ENCODE peak calls at places on chromosome 21, in ten cellular contexts. F, H, I, D, V, E, C, S, K and X are unnamed samples.

GRCh38 chr21:26351661-26352060 is 181.1 kb upstream of the APP start:
- DNase-seq in F (no peak), H (no peak), I (no peak), D (no peak), V (no peak), E (no peak), C (no peak), S (no peak), K (no peak), X (no peak)

GRCh38 chr21:45493401-45494001 is 48.7 kb downstream of the SLC19A1 start:
- DNase-seq in F (no peak), H (no peak), I (no peak), D (no peak), V (no peak), E (no peak), C (no peak), S (no peak), K (no peak), X (no peak)

GRCh38 chr21:37032877-37033471 is 26.5 kb downstream of the RIPPLY3 start:
- DNase-seq in F (no peak), H (no peak), I (no peak), D (no peak), V (no peak), E (no peak), C (no peak), S (no peak), K (no peak), X (no peak)

GRCh38 chr21:42103843-42104242 is 32.7 kb downstream of the UMODL1 start:
- DNase-seq in F (no peak), H (no peak), I (no peak), D (no peak), V (no peak), E (no peak), C (no peak), S (no peak), K (no peak), X (no peak)

GRCh38 chr21:45319461-45320211 is 31.9 kb upstream of the POFUT2 start:
- DNase-seq in F (no peak), H (no peak), I (no peak), D (no peak), V (no peak), E (no peak), C (no peak), S (peak; percentile 34), K (peak; percentile 88), X (no peak)

GRCh38 chr21:28283652-28284490 is 708.8 kb downstream of the LTN1 start:
- DNase-seq in F (no peak), H (no peak), I (no peak), D (no peak), V (no peak), E (no peak), C (no peak), S (no peak), K (no peak), X (no peak)

GRCh38 chr21:31917108-31917507 is 44.3 kb downstream of the HUNK start:
- DNase-seq in F (no peak), H (no peak), I (no peak), D (no peak), V (no peak), E (no peak), C (no peak), S (no peak), K (no peak), X (no peak)

GRCh38 chr21:26451014-26451740 is 121.9 kb downstream of the CYYR1 start:
- DNase-seq in F (no peak), H (no peak), I (no peak), D (no peak), V (no peak), E (no peak), C (no peak), S (no peak), K (no peak), X (no peak)

GRCh38 chr21:43749686-43750262 is 26.3 kb downstream of the CSTB start:
- DNase-seq in F (no peak), H (no peak), I (no peak), D (no peak), V (no peak), E (no peak), C (no peak), S (no peak), K (no peak), X (no peak)

GRCh38 chr21:44423941-44424607 is 31.2 kb upstream of the LRRC3 start:
- DNase-seq in F (no peak), H (no peak), I (no peak), D (no peak), V (no peak), E (no peak), C (peak; percentile 29), S (peak; percentile 9), K (peak; percentile 53), X (no peak)

GRCh38 chr21:45257673-45258341 is 29.9 kb downstream of the POFUT2 start:
- DNase-seq in F (no peak), H (no peak), I (no peak), D (no peak), V (no peak), E (peak; percentile 39), C (no peak), S (no peak), K (no peak), X (no peak)

GRCh38 chr21:26067836-26068401 is 102.7 kb downstream of the APP start:
- DNase-seq in F (no peak), H (no peak), I (peak; percentile 48), D (no peak), V (no peak), E (no peak), C (no peak), S (no peak), K (no peak), X (peak; percentile 5)

GRCh38 chr21:39911286-39911685 is 44.0 kb downstream of the PCP4 start:
- DNase-seq in F (no peak), H (no peak), I (no peak), D (peak; percentile 50), V (peak; percentile 24), E (no peak), C (no peak), S (peak; percentile 25), K (no peak), X (peak; percentile 56)

GRCh38 chr21:46634966-46635323 is 529 bp upstream of the PRMT2 start:
- DNase-seq in F (peak; percentile 24), H (no peak), I (peak; percentile 77), D (peak; percentile 77), V (peak; percentile 76), E (no peak), C (no peak), S (peak; percentile 69), K (no peak), X (peak; percentile 96)

GRCh38 chr21:35719105-35719504 is 341.2 kb downstream of the SETD4 start:
- DNase-seq in F (no peak), H (no peak), I (no peak), D (no peak), V (no peak), E (no peak), C (no peak), S (no peak), K (no peak), X (no peak)

GRCh38 chr21:41635874-41636273 is 127.9 kb upstream of the TMPRSS2 start:
- DNase-seq in F (no peak), H (no peak), I (no peak), D (no peak), V (no peak), E (no peak), C (no peak), S (no peak), K (peak; percentile 4), X (no peak)

GRCh38 chr21:34558960-34559631 is 47.1 kb upstream of the KCNE1 start:
- DNase-seq in F (no peak), H (no peak), I (no peak), D (no peak), V (no peak), E (no peak), C (no peak), S (no peak), K (no peak), X (peak; percentile 23)

GRCh38 chr21:44914176-44914874 is 6.4 kb downstream of the ITGB2 start:
- DNase-seq in F (peak; percentile 61), H (no peak), I (no peak), D (no peak), V (no peak), E (no peak), C (peak; percentile 79), S (no peak), K (peak; percentile 93), X (no peak)

GRCh38 chr21:31526040-31526439 is 133.5 kb upstream of the SOD1 start:
- DNase-seq in F (no peak), H (no peak), I (no peak), D (no peak), V (no peak), E (no peak), C (no peak), S (peak; percentile 45), K (no peak), X (peak; percentile 30)

GRCh38 chr21:37071561-37072238 is 1.2 kb downstream of the PIGP start:
- DNase-seq in F (no peak), H (peak; percentile 14), I (peak; percentile 75), D (peak; percentile 38), V (peak; percentile 38), E (no peak), C (no peak), S (no peak), K (no peak), X (peak; percentile 44)

GRCh38 chr21:38434913-38435533 is 63.3 kb downstream of the ERG start:
- DNase-seq in F (no peak), H (no peak), I (no peak), D (no peak), V (no peak), E (no peak), C (no peak), S (no peak), K (no peak), X (no peak)

GRCh38 chr21:33578959-33579542 is 9.4 kb downstream of the DONSON start:
- DNase-seq in F (no peak), H (no peak), I (no peak), D (no peak), V (no peak), E (no peak), C (no peak), S (no peak), K (no peak), X (no peak)

GRCh38 chr21:35084869-35085268 is 35.8 kb upstream of the RUNX1 start:
- DNase-seq in F (no peak), H (no peak), I (no peak), D (no peak), V (no peak), E (no peak), C (no peak), S (no peak), K (no peak), X (no peak)

GRCh38 chr21:37582613-37583012 is 216.0 kb downstream of the DYRK1A start:
- DNase-seq in F (no peak), H (no peak), I (peak; percentile 69), D (peak; percentile 3), V (peak; percentile 41), E (no peak), C (no peak), S (peak; percentile 58), K (no peak), X (peak; percentile 62)

GRCh38 chr21:39452207-39452964 is 616 bp downstream of the SH3BGR start:
- DNase-seq in F (no peak), H (no peak), I (no peak), D (no peak), V (no peak), E (no peak), C (no peak), S (no peak), K (no peak), X (no peak)

GRCh38 chr21:42781150-42781980 is 98.0 kb downstream of the WDR4 start:
- DNase-seq in F (no peak), H (no peak), I (peak; percentile 53), D (peak; percentile 86), V (peak; percentile 56), E (no peak), C (no peak), S (peak; percentile 67), K (no peak), X (peak; percentile 11)

GRCh38 chr21:15060776-15061175 is 4.0 kb downstream of the NRIP1 start:
- DNase-seq in F (no peak), H (no peak), I (no peak), D (no peak), V (no peak), E (no peak), C (no peak), S (no peak), K (no peak), X (no peak)

GRCh38 chr21:37700641-37701202 is 215.5 kb downstream of the KCNJ6 start:
- DNase-seq in F (no peak), H (no peak), I (peak; percentile 35), D (peak; percentile 92), V (peak; percentile 84), E (no peak), C (no peak), S (peak; percentile 94), K (no peak), X (peak; percentile 82)